ENCODE peak calls at places on chromosomes 7 and 10, in six cellular contexts. Y, S, A, O, P and U are unnamed samples.

GRCh38 chr10:83942410-83942809 is 196.9 kb upstream of the GHITM start:
- DNase-seq in Y (no peak), S (no peak), A (no peak), O (no peak), P (no peak), U (no peak)

GRCh38 chr10:99926925-99927718 is 82.6 kb downstream of the DNMBP start:
- DNase-seq in Y (no peak), S (no peak), A (peak), O (peak), P (no peak), U (peak)

GRCh38 chr10:81179805-81180452 is 642.2 kb downstream of the SH2D4B start:
- DNase-seq in Y (no peak), S (peak), A (no peak), O (peak), P (no peak), U (no peak)

GRCh38 chr7:28488061-28488791 is 75.9 kb downstream of the CREB5 start:
- DNase-seq in Y (no peak), S (no peak), A (no peak), O (no peak), P (peak), U (peak)

GRCh38 chr10:7520496-7521485 is 110.0 kb upstream of the SFMBT2 start:
- DNase-seq in Y (no peak), S (no peak), A (no peak), O (no peak), P (no peak), U (no peak)

GRCh38 chr10:114359041-114359952 is 45.0 kb downstream of the AFAP1L2 start:
- DNase-seq in Y (peak), S (no peak), A (no peak), O (peak), P (no peak), U (no peak)

GRCh38 chr10:72316386-72316700 is 38.4 kb downstream of the DNAJB12 start:
- DNase-seq in Y (no peak), S (no peak), A (no peak), O (no peak), P (no peak), U (no peak)

GRCh38 chr10:24575462-24576002 is 148.2 kb downstream of the ARHGAP21 start:
- DNase-seq in Y (no peak), S (no peak), A (no peak), O (no peak), P (no peak), U (no peak)

GRCh38 chr10:3494131-3494878 is 290.7 kb downstream of the KLF6 start:
- DNase-seq in Y (no peak), S (no peak), A (no peak), O (no peak), P (no peak), U (peak)

GRCh38 chr7:129986600-129986999 is 33.8 kb upstream of the UBE2H start:
- DNase-seq in Y (no peak), S (no peak), A (no peak), O (no peak), P (no peak), U (no peak)

GRCh38 chr7:85185355-85186082 is 1.3 kb downstream of the SEMA3D start:
- DNase-seq in Y (peak), S (peak), A (no peak), O (peak), P (peak), U (no peak)